ENCODE peak calls at places on chromosome 1, in six cellular contexts. E is breast epithelium, I is H54, T is uterus, Y is body of pancreas, B is transverse colon. A is an unnamed sample.
A peak's percentile ranks its signal among the peaks of the same experiment; 100 is the strongest.

GRCh38 chr1:59020151-59020997 is 236.5 kb upstream of the JUN start:
- DNase-seq in E (peak; percentile 24), I (peak; percentile 54), T (peak; percentile 72), Y (peak; percentile 64), B (peak; percentile 68), A (peak; percentile 58)

GRCh38 chr1:212470059-212470458 is 37.3 kb downstream of the NENF start:
- DNase-seq in E (peak; percentile 92), I (peak; percentile 92), T (peak; percentile 95), Y (peak; percentile 50), B (peak; percentile 64), A (no peak)

GRCh38 chr1:234975941-234976871 is 152.4 kb downstream of the TOMM20 start:
- DNase-seq in E (no peak), I (no peak), T (no peak), Y (no peak), B (no peak), A (no peak)

GRCh38 chr1:224660074-224660473 is 44.0 kb downstream of the CNIH3 start:
- DNase-seq in E (no peak), I (no peak), T (no peak), Y (no peak), B (no peak), A (no peak)

GRCh38 chr1:938711-939504 is 15.2 kb downstream of the SAMD11 start:
- DNase-seq in E (no peak), I (no peak), T (no peak), Y (no peak), B (no peak), A (no peak)

GRCh38 chr1:205424881-205425635 is 3.2 kb upstream of the LEMD1 start:
- DNase-seq in E (no peak), I (no peak), T (no peak), Y (no peak), B (no peak), A (no peak)

GRCh38 chr1:14109276-14109635 is 409.3 kb downstream of the PRDM2 start:
- DNase-seq in E (no peak), I (no peak), T (no peak), Y (no peak), B (no peak), A (no peak)

GRCh38 chr1:15180945-15181523 is 27.5 kb downstream of the TMEM51 start:
- DNase-seq in E (no peak), I (no peak), T (no peak), Y (no peak), B (peak; percentile 64), A (no peak)

GRCh38 chr1:236128646-236129178 is 13.6 kb upstream of the GPR137B start:
- DNase-seq in E (no peak), I (no peak), T (no peak), Y (no peak), B (no peak), A (no peak)

GRCh38 chr1:217524787-217525520 is 105.9 kb downstream of the GPATCH2 start:
- DNase-seq in E (no peak), I (no peak), T (no peak), Y (no peak), B (no peak), A (no peak)

GRCh38 chr1:33143698-33144097 is 38.1 kb downstream of the TRIM62 start:
- DNase-seq in E (no peak), I (no peak), T (no peak), Y (no peak), B (no peak), A (no peak)

GRCh38 chr1:8631163-8631562 is 186.3 kb downstream of the RERE start:
- DNase-seq in E (no peak), I (no peak), T (no peak), Y (no peak), B (no peak), A (no peak)

GRCh38 chr1:240706150-240706904 is 94.4 kb upstream of the GREM2 start:
- DNase-seq in E (no peak), I (no peak), T (no peak), Y (no peak), B (no peak), A (no peak)

GRCh38 chr1:10768552-10768951 is 27.9 kb downstream of the CASZ1 start:
- DNase-seq in E (no peak), I (peak; percentile 20), T (no peak), Y (no peak), B (no peak), A (no peak)

GRCh38 chr1:15506831-15507230 is 17.2 kb downstream of the CASP9 start:
- DNase-seq in E (no peak), I (no peak), T (no peak), Y (no peak), B (no peak), A (no peak)

GRCh38 chr1:155006601-155007101 is 4.0 kb downstream of the ZBTB7B start:
- DNase-seq in E (no peak), I (no peak), T (no peak), Y (no peak), B (peak; percentile 37), A (peak; percentile 59)

GRCh38 chr1:111856411-111857135 is 100.9 kb downstream of the DDX20 start:
- DNase-seq in E (no peak), I (no peak), T (no peak), Y (no peak), B (no peak), A (no peak)

GRCh38 chr1:167263784-167264464 is 43.2 kb downstream of the POU2F1 start:
- DNase-seq in E (no peak), I (peak; percentile 6), T (no peak), Y (no peak), B (no peak), A (no peak)

GRCh38 chr1:99647460-99647859 is 1.5 kb downstream of the PALMD start:
- DNase-seq in E (no peak), I (no peak), T (no peak), Y (no peak), B (no peak), A (no peak)

GRCh38 chr1:99646885-99647284 is 972 bp downstream of the PALMD start:
- DNase-seq in E (no peak), I (no peak), T (no peak), Y (no peak), B (no peak), A (no peak)

GRCh38 chr1:99644302-99645004 is 1.5 kb upstream of the PALMD start:
- DNase-seq in E (no peak), I (no peak), T (no peak), Y (no peak), B (no peak), A (no peak)

GRCh38 chr1:99645199-99645598 is 714 bp upstream of the PALMD start:
- DNase-seq in E (peak; percentile 67), I (peak; percentile 32), T (peak; percentile 73), Y (peak; percentile 47), B (no peak), A (no peak)

DNA sequence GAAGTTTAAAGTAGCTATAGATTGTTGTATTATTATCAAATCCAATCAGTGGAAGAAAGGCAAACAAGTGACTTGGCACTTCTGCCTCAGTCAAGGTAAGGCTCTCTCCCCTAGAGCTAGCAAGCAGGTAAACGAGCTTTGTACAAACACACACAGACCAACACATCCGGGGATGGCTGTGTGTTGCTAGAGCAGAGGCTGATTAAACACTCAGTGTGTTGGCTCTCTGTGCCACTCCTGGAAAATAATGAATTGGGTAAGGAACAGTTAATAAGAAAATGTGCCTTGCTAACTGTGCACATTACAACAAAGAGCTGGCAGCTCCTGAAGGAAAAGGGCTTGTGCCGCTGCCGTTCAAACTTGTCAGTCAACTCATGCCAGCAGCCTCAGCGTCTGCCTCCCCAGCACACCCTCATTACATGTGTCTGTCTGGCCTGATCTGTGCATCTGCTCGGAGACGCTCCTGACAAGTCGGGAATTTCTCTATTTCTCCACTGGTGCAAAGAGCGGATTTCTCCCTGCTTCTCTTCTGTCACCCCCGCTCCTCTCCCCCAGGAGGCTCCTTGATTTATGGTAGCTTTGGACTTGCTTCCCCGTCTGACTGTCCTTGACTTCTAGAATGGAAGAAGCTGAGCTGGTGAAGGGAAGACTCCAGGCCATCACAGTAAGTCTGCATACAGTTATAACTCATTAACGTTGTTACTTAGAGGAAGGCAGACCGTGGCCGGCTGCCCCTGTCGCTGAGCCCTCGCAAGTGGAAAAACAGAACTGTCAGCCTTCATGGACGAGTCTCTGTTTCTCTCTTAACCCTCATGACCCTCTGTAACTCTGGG is at the start of gene PALMD:
- DNase-seq in E (peak; percentile 62), I (no peak), T (peak; percentile 38), Y (peak; percentile 22), B (peak; percentile 8), A (no peak)
- TF ChIP-seq POLR2A in E (no peak), I (no peak), T (peak; percentile 31), Y (peak; percentile 17), B (no peak), A (no peak)

GRCh38 chr1:229117664-229118300 is 153.1 kb upstream of the RAB4A start:
- DNase-seq in E (peak; percentile 62), I (no peak), T (peak; percentile 61), Y (peak; percentile 98), B (peak; percentile 65), A (no peak)
- TF ChIP-seq POLR2A in E (no peak), I (no peak), T (no peak), Y (peak; percentile 32), B (no peak), A (no peak)

GRCh38 chr1:65253800-65254319 is 55.5 kb upstream of the DNAJC6 start:
- DNase-seq in E (no peak), I (no peak), T (no peak), Y (no peak), B (no peak), A (no peak)
- TF ChIP-seq POLR2A in E (no peak), I (no peak), T (no peak), Y (no peak), B (no peak), A (peak; percentile 91)

GRCh38 chr1:116402333-116402732 is 29.3 kb downstream of the ATP1A1 start:
- DNase-seq in E (no peak), I (no peak), T (no peak), Y (no peak), B (no peak), A (no peak)

GRCh38 chr1:116403506-116404136 is 30.6 kb downstream of the ATP1A1 start:
- DNase-seq in E (no peak), I (no peak), T (no peak), Y (no peak), B (no peak), A (no peak)

GRCh38 chr1:116397728-116398127 is 24.7 kb downstream of the ATP1A1 start:
- DNase-seq in E (no peak), I (no peak), T (no peak), Y (no peak), B (no peak), A (no peak)

GRCh38 chr1:116401646-116402176 is 28.7 kb downstream of the ATP1A1 start:
- DNase-seq in E (no peak), I (no peak), T (no peak), Y (no peak), B (no peak), A (peak; percentile 16)

GRCh38 chr1:116400780-116401179 is 27.7 kb downstream of the ATP1A1 start:
- DNase-seq in E (no peak), I (no peak), T (no peak), Y (no peak), B (no peak), A (no peak)
- TF ChIP-seq POLR2A in E (no peak), I (no peak), T (no peak), Y (no peak), B (no peak), A (no peak)